ENCODE peak calls at places on chromosomes 12 and 14, in nine cellular contexts. L, H, K, O, D, I, W, R and Y are unnamed samples.
A peak's percentile ranks its signal among the peaks of the same experiment; 100 is the strongest.

GRCh38 chr14:103520657-103521437 is 1.8 kb downstream of the CKB start:
- DNase-seq in L (peak; percentile 69), H (peak; percentile 93), K (peak; percentile 80), O (peak; percentile 81), D (peak; percentile 69), I (peak; percentile 52), W (peak; percentile 93), R (peak; percentile 71), Y (peak; percentile 92)

GRCh38 chr12:112584266-112584722 is 165.5 kb downstream of the PTPN11 start:
- DNase-seq in L (no peak), H (peak; percentile 79), K (no peak), O (no peak), D (no peak), I (no peak), W (peak; percentile 40), R (no peak), Y (no peak)

GRCh38 chr12:13463189-13463588 is 266.7 kb downstream of the EMP1 start:
- DNase-seq in L (no peak), H (no peak), K (no peak), O (no peak), D (no peak), I (no peak), W (no peak), R (no peak), Y (no peak)

GRCh38 chr12:8563383-8563782 is 22.7 kb upstream of the CLEC4E start:
- DNase-seq in L (no peak), H (no peak), K (no peak), O (no peak), D (no peak), I (no peak), W (no peak), R (no peak), Y (no peak)

GRCh38 chr12:88052686-88053085 is 23.5 kb upstream of the C12orf50 start:
- DNase-seq in L (peak; percentile 58), H (peak; percentile 68), K (no peak), O (peak; percentile 25), D (no peak), I (peak; percentile 69), W (peak; percentile 69), R (peak; percentile 42), Y (peak; percentile 30)

GRCh38 chr12:64066776-64067175 is 155.3 kb downstream of the KICS2 start:
- DNase-seq in L (no peak), H (no peak), K (no peak), O (no peak), D (no peak), I (no peak), W (no peak), R (no peak), Y (no peak)

GRCh38 chr14:35205737-35206136 is 83.4 kb downstream of the PRORP start:
- DNase-seq in L (no peak), H (no peak), K (no peak), O (no peak), D (no peak), I (no peak), W (no peak), R (no peak), Y (no peak)

GRCh38 chr12:75979181-75979580 is 52.4 kb downstream of the PHLDA1 start:
- DNase-seq in L (no peak), H (no peak), K (no peak), O (no peak), D (peak; percentile 33), I (peak; percentile 43), W (no peak), R (peak; percentile 43), Y (no peak)

GRCh38 chr12:90791445-90791844 is 163.5 kb downstream of the CCER1 start:
- DNase-seq in L (no peak), H (no peak), K (no peak), O (no peak), D (no peak), I (no peak), W (no peak), R (no peak), Y (peak; percentile 45)

GRCh38 chr14:44453433-44454171 is 53.5 kb downstream of the FSCB start:
- DNase-seq in L (no peak), H (no peak), K (no peak), O (no peak), D (no peak), I (no peak), W (peak; percentile 94), R (no peak), Y (no peak)

GRCh38 chr12:62977419-62977818 is 42.5 kb upstream of the PPM1H start:
- DNase-seq in L (no peak), H (no peak), K (no peak), O (no peak), D (no peak), I (no peak), W (peak; percentile 93), R (peak; percentile 38), Y (no peak)

GRCh38 chr12:4120316-4120920 is 153.1 kb upstream of the CCND2 start:
- DNase-seq in L (no peak), H (no peak), K (no peak), O (no peak), D (no peak), I (no peak), W (no peak), R (no peak), Y (no peak)

GRCh38 chr14:20494935-20495766 is 10.2 kb upstream of the RNASE10 start:
- DNase-seq in L (peak; percentile 36), H (no peak), K (no peak), O (peak; percentile 57), D (no peak), I (peak; percentile 71), W (no peak), R (peak; percentile 44), Y (no peak)

GRCh38 chr14:37889087-37889486 is 293.7 kb downstream of the TTC6 start:
- DNase-seq in L (no peak), H (no peak), K (no peak), O (no peak), D (no peak), I (no peak), W (peak; percentile 97), R (no peak), Y (no peak)

GRCh38 chr12:108915632-108916133 is 35.8 kb downstream of the DAO start:
- DNase-seq in L (no peak), H (no peak), K (no peak), O (no peak), D (no peak), I (no peak), W (no peak), R (no peak), Y (no peak)

GRCh38 chr14:90608281-90608680 is 207.9 kb downstream of the TTC7B start:
- DNase-seq in L (no peak), H (no peak), K (no peak), O (no peak), D (no peak), I (no peak), W (no peak), R (no peak), Y (no peak)

GRCh38 chr12:5656836-5657235 is 224.9 kb downstream of the NTF3 start:
- DNase-seq in L (no peak), H (no peak), K (no peak), O (no peak), D (no peak), I (no peak), W (no peak), R (no peak), Y (no peak)

GRCh38 chr14:55129428-55130193 is 559 bp downstream of the LGALS3 start:
- DNase-seq in L (peak; percentile 59), H (no peak), K (no peak), O (no peak), D (peak; percentile 59), I (peak; percentile 74), W (peak; percentile 66), R (peak; percentile 71), Y (peak; percentile 81)

GRCh38 chr12:121810833-121811433 is 7.1 kb downstream of the SETD1B start:
- DNase-seq in L (no peak), H (no peak), K (no peak), O (no peak), D (no peak), I (peak; percentile 21), W (no peak), R (no peak), Y (no peak)

GRCh38 chr14:35412281-35413057 is 7.9 kb upstream of the NFKBIA start:
- DNase-seq in L (peak; percentile 47), H (no peak), K (no peak), O (no peak), D (no peak), I (peak; percentile 42), W (no peak), R (no peak), Y (no peak)

GRCh38 chr14:87944987-87945604 is 47.9 kb downstream of the GALC start:
- DNase-seq in L (peak; percentile 73), H (peak; percentile 54), K (peak; percentile 49), O (peak; percentile 29), D (no peak), I (peak; percentile 82), W (peak; percentile 47), R (peak; percentile 66), Y (peak; percentile 3)

GRCh38 chr14:55051165-55051425 is 352 bp upstream of the MAPK1IP1L start:
- DNase-seq in L (no peak), H (no peak), K (no peak), O (no peak), D (no peak), I (no peak), W (no peak), R (no peak), Y (no peak)

GRCh38 chr12:46664771-46665287 is 161.0 kb downstream of the SLC38A4 start:
- DNase-seq in L (peak; percentile 95), H (peak; percentile 87), K (no peak), O (peak; percentile 68), D (no peak), I (peak; percentile 86), W (peak; percentile 94), R (peak; percentile 84), Y (no peak)

GRCh38 chr12:4148418-4149056 is 125.0 kb upstream of the CCND2 start:
- DNase-seq in L (no peak), H (no peak), K (no peak), O (peak; percentile 30), D (no peak), I (no peak), W (no peak), R (no peak), Y (no peak)

GRCh38 chr12:110739894-110740293 is 2.8 kb downstream of the PPP1CC start:
- DNase-seq in L (no peak), H (no peak), K (no peak), O (no peak), D (no peak), I (no peak), W (no peak), R (no peak), Y (no peak)

GRCh38 chr12:2288875-2289274 is 236.1 kb downstream of the CACNA1C start:
- DNase-seq in L (no peak), H (no peak), K (no peak), O (no peak), D (no peak), I (no peak), W (peak; percentile 97), R (peak; percentile 29), Y (peak; percentile 63)

GRCh38 chr12:48104531-48104930 is 1.3 kb downstream of the SENP1 start:
- DNase-seq in L (no peak), H (peak; percentile 43), K (no peak), O (no peak), D (no peak), I (no peak), W (peak; percentile 17), R (no peak), Y (no peak)

GRCh38 chr14:77155083-77155482 is 13.5 kb upstream of the ZDHHC22 start:
- DNase-seq in L (no peak), H (no peak), K (no peak), O (no peak), D (no peak), I (no peak), W (no peak), R (no peak), Y (no peak)

GRCh38 chr12:62700091-62700490 is 233.5 kb downstream of the MON2 start:
- DNase-seq in L (no peak), H (no peak), K (no peak), O (no peak), D (no peak), I (peak; percentile 34), W (no peak), R (peak; percentile 42), Y (no peak)

GRCh38 chr12:54479421-54479820 is 6.0 kb upstream of the GTSF1 start:
- DNase-seq in L (peak; percentile 16), H (no peak), K (no peak), O (no peak), D (no peak), I (peak; percentile 41), W (no peak), R (peak; percentile 88), Y (no peak)

GRCh38 chr12:80053048-80053790 is 46.1 kb upstream of the OTOGL start:
- DNase-seq in L (peak; percentile 96), H (no peak), K (no peak), O (no peak), D (no peak), I (peak; percentile 84), W (no peak), R (peak; percentile 89), Y (peak; percentile 1)